ENCODE peak calls at places on chromosomes 2 and 18, in six cellular contexts. T is OCI-LY7, O is mammary epithelial cell, S is WERI-Rb-1, C is left ventricle myocardium inferior, E is fibroblast of mammary gland. R is an unnamed sample.

GRCh38 chr2:109280804-109281203 is 151.8 kb downstream of the SH3RF3 start:
- DNase-seq in T (no peak), O (no peak), S (peak), C (no peak), E (no peak), R (no peak)

GRCh38 chr18:74499633-74500032 is 3.5 kb downstream of the CNDP2 start:
- DNase-seq in T (peak), O (peak), S (no peak), C (peak), E (peak), R (peak)

GRCh38 chr2:238701066-238701906 is 146.6 kb upstream of the TWIST2 start:
- DNase-seq in T (no peak), O (no peak), S (no peak), C (no peak), E (no peak), R (no peak)

GRCh38 chr2:96506907-96507240 is 1.7 kb upstream of the NEURL3 start:
- DNase-seq in T (no peak), O (no peak), S (no peak), C (no peak), E (no peak), R (no peak)

GRCh38 chr2:61335226-61335625 is 135.7 kb downstream of the USP34 start:
- DNase-seq in T (no peak), O (no peak), S (no peak), C (no peak), E (no peak), R (no peak)

GRCh38 chr18:58520964-58521363 is 107.9 kb downstream of the ALPK2 start:
- DNase-seq in T (no peak), O (peak), S (no peak), C (no peak), E (peak), R (peak)

GRCh38 chr2:182694189-182694588 is 21.9 kb upstream of the DNAJC10 start:
- DNase-seq in T (no peak), O (no peak), S (no peak), C (no peak), E (no peak), R (no peak)

GRCh38 chr2:3076848-3077735 is 300.5 kb downstream of the EIPR1 start:
- DNase-seq in T (no peak), O (no peak), S (peak), C (no peak), E (no peak), R (no peak)

GRCh38 chr2:150076281-150076680 is 411.2 kb downstream of the RND3 start:
- DNase-seq in T (no peak), O (peak), S (no peak), C (no peak), E (peak), R (no peak)

GRCh38 chr2:63888053-63888452 is 46.4 kb downstream of the UGP2 start:
- DNase-seq in T (no peak), O (no peak), S (no peak), C (no peak), E (no peak), R (no peak)

GRCh38 chr18:31185551-31185950 is 22.9 kb upstream of the DSC1 start:
- DNase-seq in T (no peak), O (peak), S (no peak), C (no peak), E (no peak), R (no peak)

GRCh38 chr2:172564376-172564775 is 8.5 kb downstream of the PDK1 start:
- DNase-seq in T (no peak), O (peak), S (no peak), C (no peak), E (peak), R (peak)

GRCh38 chr18:74412106-74412880 is 44.8 kb downstream of the DIPK1C start:
- DNase-seq in T (no peak), O (no peak), S (no peak), C (no peak), E (no peak), R (no peak)

GRCh38 chr2:88055049-88055435 is 541 bp downstream of the KRCC1 start:
- DNase-seq in T (no peak), O (no peak), S (no peak), C (no peak), E (peak), R (peak)

GRCh38 chr2:128178650-128179460 is 87.9 kb downstream of the UGGT1 start:
- DNase-seq in T (peak), O (peak), S (peak), C (peak), E (peak), R (peak)

GRCh38 chr2:184302506-184302905 is 295.8 kb upstream of the ZNF804A start:
- DNase-seq in T (no peak), O (no peak), S (no peak), C (no peak), E (peak), R (peak)

GRCh38 chr2:195494452-195494851 is 162.6 kb upstream of the SLC39A10 start:
- DNase-seq in T (no peak), O (no peak), S (no peak), C (no peak), E (peak), R (no peak)

GRCh38 chr2:45184606-45185005 is 175.4 kb upstream of the SIX2 start:
- DNase-seq in T (no peak), O (peak), S (no peak), C (no peak), E (peak), R (peak)

GRCh38 chr2:12970861-12971260 is 254.1 kb downstream of the TRIB2 start:
- DNase-seq in T (no peak), O (peak), S (no peak), C (no peak), E (peak), R (peak)

GRCh38 chr2:69033427-69034095 is 20.6 kb downstream of the ANTXR1 start:
- DNase-seq in T (no peak), O (no peak), S (no peak), C (no peak), E (peak), R (no peak)

GRCh38 chr2:136126021-136126420 is 8.1 kb upstream of the CXCR4 start:
- DNase-seq in T (no peak), O (no peak), S (peak), C (no peak), E (no peak), R (no peak)

GRCh38 chr2:61770746-61771145 is 83.1 kb downstream of the FAM161A start:
- DNase-seq in T (no peak), O (peak), S (no peak), C (no peak), E (peak), R (peak)

GRCh38 chr2:237471457-237472186 is 15.4 kb upstream of the MLPH start:
- DNase-seq in T (peak), O (no peak), S (peak), C (no peak), E (peak), R (peak)

GRCh38 chr2:226669905-226670304 is 129.7 kb downstream of the IRS1 start:
- DNase-seq in T (no peak), O (no peak), S (no peak), C (no peak), E (no peak), R (no peak)

GRCh38 chr18:26925313-26925712 is 59.8 kb upstream of the AQP4 start:
- DNase-seq in T (no peak), O (no peak), S (no peak), C (no peak), E (no peak), R (no peak)

GRCh38 chr2:121196132-121196848 is 88.7 kb downstream of the TFCP2L1 start:
- DNase-seq in T (no peak), O (peak), S (no peak), C (no peak), E (no peak), R (peak)

GRCh38 chr2:29068513-29068912 is 5.8 kb downstream of the PCARE start:
- DNase-seq in T (no peak), O (peak), S (no peak), C (no peak), E (no peak), R (peak)

GRCh38 chr2:38775921-38776225 is 2.1 kb upstream of the GEMIN6 start:
- DNase-seq in T (no peak), O (no peak), S (no peak), C (no peak), E (no peak), R (no peak)

GRCh38 chr2:231489990-231490389 is 25.7 kb upstream of the NCL start:
- DNase-seq in T (no peak), O (no peak), S (peak), C (peak), E (peak), R (no peak)

GRCh38 chr2:219772697-219773096 is 145.3 kb downstream of the SLC4A3 start:
- DNase-seq in T (no peak), O (no peak), S (no peak), C (no peak), E (no peak), R (no peak)

GRCh38 chr2:122145805-122146204 is 390.4 kb downstream of the TSN start:
- DNase-seq in T (no peak), O (no peak), S (no peak), C (no peak), E (no peak), R (peak)

GRCh38 chr2:55232863-55233657 is 572 bp downstream of the RPS27A start:
- DNase-seq in T (peak), O (peak), S (peak), C (no peak), E (no peak), R (peak)

GRCh38 chr18:22603902-22604301 is 186.2 kb upstream of the CTAGE1 start:
- DNase-seq in T (no peak), O (no peak), S (no peak), C (no peak), E (no peak), R (no peak)

GRCh38 chr2:103660523-103660922 is 898.7 kb downstream of the TMEM182 start:
- DNase-seq in T (no peak), O (no peak), S (no peak), C (no peak), E (no peak), R (no peak)

GRCh38 chr2:103660947-103661346 is 899.1 kb downstream of the TMEM182 start:
- DNase-seq in T (no peak), O (no peak), S (no peak), C (no peak), E (no peak), R (no peak)

GRCh38 chr2:103656558-103656957 is 894.7 kb downstream of the TMEM182 start:
- DNase-seq in T (peak), O (no peak), S (no peak), C (no peak), E (no peak), R (peak)
- TF ChIP-seq CTCF in T (no peak), O (no peak), S (no peak), C (no peak), E (no peak), R (no peak)

GRCh38 chr2:241289053-241289452 is 26.4 kb downstream of the HDLBP start:
- DNase-seq in T (no peak), O (no peak), S (no peak), C (no peak), E (no peak), R (no peak)

GRCh38 chr2:241289597-241289996 is 25.9 kb downstream of the HDLBP start:
- DNase-seq in T (no peak), O (no peak), S (no peak), C (no peak), E (no peak), R (no peak)

GRCh38 chr2:241291152-241291551 is 24.3 kb downstream of the HDLBP start:
- DNase-seq in T (no peak), O (no peak), S (no peak), C (no peak), E (no peak), R (no peak)

GRCh38 chr2:241288489-241288888 is 27.0 kb downstream of the HDLBP start:
- DNase-seq in T (no peak), O (no peak), S (no peak), C (no peak), E (no peak), R (no peak)

GRCh38 chr2:241291977-241292376 is 23.5 kb downstream of the HDLBP start:
- DNase-seq in T (no peak), O (no peak), S (no peak), C (no peak), E (no peak), R (no peak)
- TF ChIP-seq CTCF in T (no peak), O (no peak), S (no peak), C (no peak), E (no peak), R (no peak)

DNA sequence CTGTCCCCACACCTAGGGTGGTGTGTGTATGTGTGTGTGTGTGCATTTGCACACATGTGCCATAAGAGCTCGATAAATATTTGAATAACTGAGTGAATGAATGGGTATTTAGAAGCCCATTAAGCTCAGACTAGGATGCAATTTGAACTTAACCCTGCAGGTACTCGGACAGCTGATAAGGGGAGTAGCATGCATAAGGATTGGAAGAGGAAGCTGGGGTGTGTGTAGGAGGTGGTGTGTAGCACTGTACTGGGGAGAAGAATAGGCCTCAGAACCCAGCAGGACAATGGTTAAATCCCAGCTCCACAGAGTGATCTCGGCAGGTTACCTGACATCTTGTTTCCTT is 1.8 kb upstream of the KCNF1 start:
- DNase-seq in T (no peak), O (no peak), S (no peak), C (no peak), E (no peak), R (no peak)
- TF ChIP-seq CTCF in T (peak), O (no peak), S (no peak), C (no peak), E (no peak), R (no peak)

DNA sequence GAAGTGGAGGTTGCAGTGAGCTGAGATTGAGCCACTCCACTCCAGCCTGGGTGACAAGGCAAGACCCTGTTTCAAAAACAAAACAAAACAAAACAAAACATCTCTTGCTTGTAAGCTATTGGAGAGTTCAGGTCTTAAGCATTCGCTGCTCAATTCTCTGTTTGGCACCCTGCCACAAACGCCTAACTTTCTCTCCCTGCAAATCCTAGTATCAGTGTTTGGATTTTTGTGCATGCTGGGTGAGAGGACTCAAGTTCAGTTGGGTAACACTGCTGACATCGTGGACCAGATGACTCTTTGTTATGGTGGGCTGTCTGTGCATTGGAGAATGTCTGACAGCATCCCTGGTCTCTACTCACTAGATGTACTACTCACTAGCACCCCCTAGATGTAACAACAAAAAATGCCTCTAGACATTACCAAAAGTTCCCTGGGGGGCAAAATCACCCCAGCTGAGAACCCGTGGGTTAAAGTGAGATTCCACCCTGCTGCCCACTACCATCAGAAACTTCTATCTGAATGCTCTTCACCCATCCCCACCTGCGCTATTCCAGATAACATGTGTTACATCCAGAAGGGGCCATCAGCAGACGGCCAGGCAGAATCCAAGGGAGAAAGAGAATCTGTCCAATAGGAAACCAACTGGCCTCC is 50.9 kb downstream of the CACNB4 start:
- DNase-seq in T (peak), O (no peak), S (no peak), C (no peak), E (peak), R (peak)
- TF ChIP-seq CTCF in T (peak), O (peak), S (peak), C (peak), E (peak), R (peak)

GRCh38 chr18:64409511-64409910 is 260.6 kb upstream of the LINC00305 start:
- DNase-seq in T (peak), O (no peak), S (no peak), C (no peak), E (peak), R (peak)
- TF ChIP-seq CTCF in T (peak), O (peak), S (no peak), C (peak), E (peak), R (peak)

R was measured in MCF 10A.